ENCODE peak calls at places on chromosomes 5 and 9, in six cellular contexts. U, D, K, B, O and S are unnamed samples.

GRCh38 chr9:88270398-88270797 is 117.8 kb upstream of the SPIN1 start:
- DNase-seq in U (no peak), D (no peak), K (peak), B (no peak), O (no peak), S (no peak)

GRCh38 chr9:113851359-113851758 is 24.8 kb upstream of the ZNF618 start:
- DNase-seq in U (no peak), D (no peak), K (no peak), B (no peak), O (no peak), S (no peak)

GRCh38 chr5:137703565-137703964 is 32.3 kb downstream of the KLHL3 start:
- DNase-seq in U (no peak), D (no peak), K (no peak), B (no peak), O (no peak), S (no peak)

GRCh38 chr5:138011991-138012390 is 20.9 kb downstream of the FAM13B start:
- DNase-seq in U (no peak), D (no peak), K (no peak), B (no peak), O (no peak), S (no peak)

GRCh38 chr5:3854069-3854741 is 258.6 kb downstream of the IRX1 start:
- DNase-seq in U (no peak), D (no peak), K (no peak), B (no peak), O (no peak), S (no peak)

GRCh38 chr5:152688561-152689274 is 283.6 kb upstream of the NMUR2 start:
- DNase-seq in U (no peak), D (no peak), K (no peak), B (no peak), O (no peak), S (no peak)

GRCh38 chr9:114224247-114224610 is 68.9 kb downstream of the COL27A1 start:
- DNase-seq in U (peak), D (no peak), K (no peak), B (no peak), O (peak), S (no peak)

GRCh38 chr9:124863371-124863831 is 1.5 kb downstream of the ARPC5L start:
- DNase-seq in U (no peak), D (no peak), K (no peak), B (no peak), O (no peak), S (no peak)

GRCh38 chr9:125988479-125989050 is 241.4 kb downstream of the PBX3 start:
- DNase-seq in U (no peak), D (no peak), K (no peak), B (no peak), O (no peak), S (no peak)

GRCh38 chr9:77679696-77680359 is 31.7 kb upstream of the GNA14 start:
- DNase-seq in U (no peak), D (no peak), K (no peak), B (no peak), O (no peak), S (no peak)

GRCh38 chr5:74497706-74498105 is 142.8 kb downstream of the ENC1 start:
- DNase-seq in U (no peak), D (no peak), K (no peak), B (no peak), O (no peak), S (no peak)

GRCh38 chr5:120869831-120870230 is 405.7 kb downstream of the PRR16 start:
- DNase-seq in U (no peak), D (no peak), K (no peak), B (no peak), O (no peak), S (no peak)

GRCh38 chr9:70315389-70315788 is 56.6 kb downstream of the SMC5 start:
- DNase-seq in U (no peak), D (no peak), K (no peak), B (no peak), O (no peak), S (no peak)

GRCh38 chr9:113933188-113933587 is 57.1 kb downstream of the ZNF618 start:
- DNase-seq in U (no peak), D (no peak), K (no peak), B (no peak), O (no peak), S (no peak)

GRCh38 chr5:67409342-67409741 is 212.7 kb upstream of the CD180 start:
- DNase-seq in U (no peak), D (no peak), K (no peak), B (no peak), O (no peak), S (no peak)

GRCh38 chr5:67405755-67406154 is 209.2 kb upstream of the CD180 start:
- DNase-seq in U (no peak), D (no peak), K (no peak), B (no peak), O (no peak), S (no peak)

GRCh38 chr5:67404261-67405100 is 207.9 kb upstream of the CD180 start:
- DNase-seq in U (peak), D (no peak), K (no peak), B (no peak), O (no peak), S (no peak)

GRCh38 chr5:67405101-67405364 is 208.4 kb upstream of the CD180 start:
- DNase-seq in U (no peak), D (no peak), K (no peak), B (no peak), O (no peak), S (no peak)

DNA sequence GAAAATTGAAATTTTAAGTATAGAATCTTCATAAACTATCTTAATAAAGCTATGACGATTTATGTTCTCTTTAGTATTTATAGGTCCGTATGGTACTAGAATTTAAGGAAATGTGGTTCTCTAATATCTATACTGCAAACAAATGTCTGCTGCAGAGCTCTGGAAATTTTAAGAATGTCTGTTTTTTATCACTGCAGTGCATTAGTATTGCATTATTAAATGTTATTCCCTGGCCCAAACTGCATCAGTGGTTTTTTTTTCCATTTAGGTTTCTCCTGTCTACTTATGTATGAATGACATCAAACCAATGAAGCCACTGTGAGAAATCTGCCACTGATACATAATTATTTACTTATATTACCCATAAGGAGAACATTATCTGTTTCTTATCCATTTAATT is 211.4 kb upstream of the CD180 start:
- DNase-seq in U (no peak), D (no peak), K (no peak), B (no peak), O (no peak), S (no peak)
- TF ChIP-seq ZNF274 in U (no peak), D (no peak), K (no peak), B (no peak), O (no peak), S (no peak)

DNA sequence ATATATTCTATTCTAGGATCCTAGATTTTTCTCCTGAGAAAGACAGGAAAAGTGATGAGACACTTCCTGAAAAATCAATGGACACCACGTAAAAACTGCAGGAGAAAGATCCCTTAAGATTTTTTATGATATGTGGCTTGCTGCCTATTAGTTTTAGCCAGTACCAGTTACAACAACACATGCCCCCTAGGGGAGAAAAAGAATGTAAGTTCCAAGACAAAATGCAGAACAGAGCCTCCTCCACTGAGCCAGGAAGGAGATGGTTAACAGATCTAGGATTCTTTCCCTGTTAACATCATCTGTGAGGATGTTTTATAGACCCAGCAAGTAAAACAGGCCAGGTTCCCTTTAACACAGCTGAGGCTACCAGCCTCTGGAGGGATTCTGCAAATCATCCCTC is 574.7 kb downstream of the TLE4 start:
- DNase-seq in U (no peak), D (no peak), K (no peak), B (no peak), O (peak), S (no peak)
- TF ChIP-seq ZNF274 in U (no peak), D (no peak), K (no peak), B (no peak), O (no peak), S (no peak)

DNA sequence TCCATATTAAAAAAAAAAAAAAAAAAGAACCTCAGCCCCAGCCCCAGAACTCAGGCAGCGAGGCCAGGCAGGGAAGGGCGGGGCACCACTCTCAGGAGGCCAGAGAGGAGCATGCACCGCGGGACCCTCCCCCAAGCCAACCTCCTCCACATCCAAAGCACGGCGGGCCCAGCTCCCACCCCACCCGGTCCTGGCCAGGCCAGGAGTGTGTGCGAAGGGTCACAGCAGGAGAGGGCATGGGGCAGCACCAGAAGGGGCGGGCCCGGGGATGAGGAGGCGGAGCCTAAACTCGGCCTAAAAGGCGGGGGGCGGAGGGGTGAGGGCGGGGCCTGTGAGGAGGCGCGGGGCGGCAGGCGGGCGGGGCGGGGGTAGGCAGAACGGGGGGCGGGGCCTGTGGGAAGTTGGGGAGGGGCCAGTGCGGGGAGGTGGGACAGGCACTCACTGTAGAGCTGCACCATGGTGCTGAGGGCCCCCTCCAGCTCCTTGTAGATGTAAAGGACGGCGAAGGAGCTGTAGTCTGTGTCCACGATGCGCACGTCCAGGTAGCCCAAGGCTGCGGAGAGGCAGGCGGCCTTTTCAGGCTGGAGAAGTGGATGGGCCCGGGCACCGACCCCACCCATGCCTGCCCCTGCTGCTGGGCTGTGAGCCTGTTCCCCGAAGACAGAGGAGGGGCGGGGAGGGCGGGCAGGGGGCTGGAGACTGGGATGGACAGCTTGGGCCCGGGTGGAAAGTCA is 1.2 kb downstream of the LCN15 start:
- DNase-seq in U (peak), D (peak), K (peak), B (peak), O (peak), S (no peak)
- TF ChIP-seq ZNF274 in U (no peak), D (no peak), K (no peak), B (no peak), O (no peak), S (no peak)

DNA sequence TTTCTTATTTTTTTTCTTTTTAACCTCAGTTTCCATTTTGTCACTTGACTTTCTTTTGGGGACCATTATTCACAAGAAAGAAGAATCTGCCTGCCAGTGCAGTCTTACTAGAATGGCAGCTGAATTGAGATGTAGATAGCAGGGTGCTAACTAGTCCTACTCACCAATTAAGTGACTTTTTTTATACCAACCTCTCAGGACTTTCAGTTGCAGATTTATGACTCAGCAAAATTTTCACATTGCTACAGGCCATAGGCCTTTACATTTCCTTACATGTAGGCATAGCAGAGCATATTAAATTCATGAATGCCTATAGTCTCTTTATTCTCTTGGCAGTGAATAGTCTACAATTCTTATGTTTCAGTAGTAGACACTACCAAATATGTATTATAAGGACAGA is 54.1 kb upstream of the FKTN start:
- DNase-seq in U (no peak), D (no peak), K (no peak), B (no peak), O (no peak), S (peak)
- TF ChIP-seq ZNF274 in U (no peak), D (no peak), K (no peak), B (no peak), O (no peak), S (no peak)

DNA sequence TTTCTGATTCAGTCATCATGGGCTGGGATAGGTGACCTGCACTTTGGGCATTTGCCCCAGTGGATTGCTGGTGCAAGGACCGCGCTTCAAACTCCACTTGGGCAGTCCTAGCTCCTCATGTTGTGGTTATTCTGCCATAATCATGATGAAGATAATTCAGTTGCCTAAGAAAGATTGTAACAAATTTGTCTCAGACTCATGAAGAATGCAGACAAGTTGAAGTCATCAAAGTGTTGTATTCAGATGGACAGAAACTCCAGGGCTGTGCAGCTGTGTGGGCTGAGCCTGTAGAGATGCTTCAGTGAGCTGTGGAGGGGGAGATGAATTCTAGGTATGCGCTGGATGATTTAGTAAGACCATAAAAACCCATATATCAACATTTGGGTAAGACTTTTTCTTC is 38.6 kb downstream of the TARS1 start:
- DNase-seq in U (no peak), D (no peak), K (no peak), B (no peak), O (no peak), S (no peak)
- TF ChIP-seq ZNF274 in U (no peak), D (no peak), K (no peak), B (no peak), O (no peak), S (no peak)